ENCODE peak calls at places on chromosomes 12 and 14, in seven cellular contexts. M is NCI-H1105 treated with DMSO at 0.1 percent for 48 hours, A is GM04504, D is gastrocnemius medialis, L is GM03348, U is NCI-H526, G is mesendoderm. Z is an unnamed sample.

GRCh38 chr12:88985011-88985410 is 367.3 kb downstream of the DUSP6 start:
- DNase-seq in L (no peak), U (no peak), M (no peak), A (no peak), G (no peak), D (no peak), Z (no peak)

GRCh38 chr12:84701966-84702365 is 210.6 kb downstream of the SLC6A15 start:
- DNase-seq in U (no peak), M (no peak), A (no peak), G (no peak), D (no peak), L (no peak), Z (peak)

GRCh38 chr12:76341436-76342030 is 6.7 kb downstream of the BBS10 start:
- DNase-seq in G (no peak), D (no peak), A (no peak), M (no peak), L (peak), U (no peak), Z (no peak)

GRCh38 chr14:75831971-75832370 is 149.8 kb downstream of the TGFB3 start:
- DNase-seq in A (no peak), D (no peak), U (no peak), M (peak), L (peak), G (no peak), Z (no peak)

GRCh38 chr12:94942663-94943062 is 60.8 kb downstream of the NDUFA12 start:
- DNase-seq in L (no peak), D (no peak), U (no peak), M (no peak), G (no peak), A (no peak), Z (no peak)

GRCh38 chr12:15679146-15679545 is 110.0 kb downstream of the EPS8 start:
- DNase-seq in U (no peak), D (no peak), A (peak), M (no peak), L (peak), G (no peak), Z (no peak)

GRCh38 chr12:19801941-19802340 is 362.6 kb downstream of the AEBP2 start:
- DNase-seq in M (no peak), G (no peak), A (no peak), U (no peak), L (no peak), D (no peak), Z (no peak)

GRCh38 chr14:38808734-38809455 is 294.1 kb downstream of the SEC23A start:
- DNase-seq in G (peak), U (no peak), D (no peak), A (no peak), M (no peak), L (no peak), Z (peak)

GRCh38 chr12:58090685-58091084 is 149.3 kb downstream of the ATP23 start:
- DNase-seq in L (no peak), M (no peak), G (no peak), U (no peak), A (no peak), D (no peak), Z (no peak)

Z was measured in A673.